ENCODE peak calls at places on chromosomes 3 and 15, in seven cellular contexts. T is hepatocyte, A is hepatic stellate cell, L is left cardiac atrium, U is HS-27A, H is amniotic epithelial cell, X is AG09309. P is an unnamed sample.

GRCh38 chr3:148528024-148528423 is 169.7 kb upstream of the AGTR1 start:
- DNase-seq in H (peak), L (no peak), X (no peak), T (no peak), U (no peak), A (no peak), P (no peak)

GRCh38 chr3:50428007-50428633 is 68.8 kb upstream of the TMEM115 start:
- DNase-seq in T (no peak), A (no peak), L (no peak), X (no peak), H (peak), U (no peak), P (no peak)

GRCh38 chr3:156615592-156616173 is 58.7 kb upstream of the TIPARP start:
- DNase-seq in L (no peak), T (no peak), H (peak), X (no peak), U (no peak), A (peak), P (peak)

GRCh38 chr3:23865595-23866396 is 51.0 kb downstream of the NKIRAS1 start:
- DNase-seq in X (no peak), A (peak), H (peak), U (no peak), L (no peak), T (peak), P (no peak)

GRCh38 chr3:141452045-141452444 is 34.8 kb upstream of the RASA2 start:
- DNase-seq in L (no peak), T (peak), X (no peak), H (peak), A (no peak), U (no peak), P (no peak)

GRCh38 chr3:73081140-73081539 is 19.7 kb downstream of the EBLN2 start:
- DNase-seq in T (no peak), X (no peak), U (no peak), H (no peak), A (no peak), L (no peak), P (no peak)

GRCh38 chr3:192186508-192186907 is 540.8 kb downstream of the FGF12 start:
- DNase-seq in L (no peak), T (no peak), U (no peak), X (no peak), H (no peak), A (no peak), P (no peak)

GRCh38 chr3:71708478-71709098 is 16.6 kb downstream of the EIF4E3 start:
- DNase-seq in H (peak), L (no peak), X (no peak), A (no peak), T (no peak), U (no peak), P (no peak)

GRCh38 chr3:133693821-133694220 is 32.1 kb upstream of the TOPBP1 start:
- DNase-seq in L (no peak), X (no peak), H (no peak), A (no peak), T (no peak), U (no peak), P (no peak)

GRCh38 chr3:148998715-148999413 is 7.5 kb downstream of the GYG1 start:
- DNase-seq in A (no peak), U (no peak), T (no peak), L (no peak), H (no peak), X (no peak), P (no peak)

GRCh38 chr3:184354121-184354728 is 7.2 kb downstream of the CLCN2 start:
- DNase-seq in L (peak), X (no peak), H (no peak), U (no peak), T (peak), A (peak), P (peak)

GRCh38 chr3:52843116-52843865 is 8.5 kb upstream of the MUSTN1 start:
- DNase-seq in T (no peak), X (no peak), H (no peak), U (no peak), L (no peak), A (no peak), P (peak)

GRCh38 chr3:45687828-45688193 is 1.4 kb upstream of the SACM1L start:
- DNase-seq in A (no peak), X (no peak), H (no peak), U (no peak), L (no peak), T (no peak), P (no peak)

GRCh38 chr3:69460034-69460433 is 74.1 kb upstream of the FRMD4B start:
- DNase-seq in L (no peak), H (no peak), U (no peak), X (no peak), T (no peak), A (no peak), P (no peak)

GRCh38 chr3:51974277-51974962 is 444 bp upstream of the ABHD14A start:
- DNase-seq in L (no peak), T (peak), X (no peak), A (no peak), H (no peak), U (no peak), P (no peak)

GRCh38 chr3:32138545-32139104 is 32.2 kb downstream of the GPD1L start:
- DNase-seq in H (no peak), X (no peak), A (no peak), T (no peak), U (no peak), L (no peak), P (no peak)

GRCh38 chr3:51610708-51611107 is 60.3 kb upstream of the TEX264 start:
- DNase-seq in T (no peak), X (no peak), L (no peak), A (no peak), H (no peak), U (no peak), P (no peak)

GRCh38 chr3:122239112-122239511 is 55.6 kb downstream of the CASR start:
- DNase-seq in U (no peak), H (no peak), L (no peak), X (no peak), T (no peak), A (no peak), P (no peak)

GRCh38 chr15:82680200-82681102 is 29.2 kb downstream of the AP3B2 start:
- DNase-seq in X (no peak), L (peak), T (peak), U (no peak), H (no peak), A (no peak), P (no peak)

GRCh38 chr3:10173926-10174435 is 9.3 kb downstream of the IRAK2 start:
- DNase-seq in T (peak), H (peak), X (peak), L (peak), U (peak), A (peak), P (peak)

GRCh38 chr3:179731544-179731943 is 78.7 kb downstream of the USP13 start:
- DNase-seq in U (no peak), L (no peak), T (no peak), X (no peak), A (no peak), H (no peak), P (no peak)

GRCh38 chr15:78298983-78299301 is 467 bp downstream of the SKIC8 start:
- DNase-seq in L (no peak), U (no peak), A (peak), T (peak), X (no peak), H (peak), P (no peak)

GRCh38 chr3:126493731-126494130 is 18.0 kb upstream of the ZXDC start:
- DNase-seq in L (no peak), H (no peak), T (no peak), A (no peak), X (no peak), U (no peak), P (no peak)

GRCh38 chr15:63430766-63431451 is 49.3 kb upstream of the CA12 start:
- DNase-seq in X (no peak), U (no peak), H (no peak), A (no peak), T (no peak), L (no peak), P (no peak)

GRCh38 chr3:43549626-43550025 is 72.2 kb downstream of the ANO10 start:
- DNase-seq in H (no peak), T (no peak), A (no peak), U (no peak), L (no peak), X (no peak), P (no peak)

GRCh38 chr3:11603628-11604027 is 40.1 kb downstream of the VGLL4 start:
- DNase-seq in T (peak), U (no peak), A (peak), X (peak), L (peak), H (peak), P (peak)